ENCODE peak calls at places on chromosome 2, in seven cellular contexts. One of them, this sample, is unnamed.

GRCh38 chr2:201180010-201180409 is 2.9 kb upstream of the CASP10 start:
- DNase-seq in Kasumi-1: no peak
- DNase-seq in GOT3: no peak
- DNase-seq in stimulated activated CD8-positive, alpha-beta memory T cell treated with anti-CD3 and anti-CD28 coated beads, Interleukin-2, amount 100 ng/mL, for 48 hours: no peak
- DNase-seq in EH: no peak
- DNase-seq in NCI-H2081: no peak
- DNase-seq in DMS79: no peak
- DNase-seq in this sample: no peak

GRCh38 chr2:100887713-100888112 is 67.8 kb downstream of the NPAS2 start:
- DNase-seq in NCI-H2081: no peak
- DNase-seq in Kasumi-1: no peak
- DNase-seq in EH: no peak
- DNase-seq in DMS79: no peak
- DNase-seq in stimulated activated CD8-positive, alpha-beta memory T cell treated with anti-CD3 and anti-CD28 coated beads, Interleukin-2, amount 100 ng/mL, for 48 hours: no peak
- DNase-seq in GOT3: no peak
- DNase-seq in this sample: no peak

GRCh38 chr2:58046585-58047372 is at the start of gene VRK2:
- DNase-seq in DMS79: peak
- DNase-seq in GOT3: peak
- DNase-seq in Kasumi-1: peak
- DNase-seq in stimulated activated CD8-positive, alpha-beta memory T cell treated with anti-CD3 and anti-CD28 coated beads, Interleukin-2, amount 100 ng/mL, for 48 hours: peak
- DNase-seq in NCI-H2081: peak
- DNase-seq in EH: peak
- DNase-seq in this sample: peak

GRCh38 chr2:151691621-151692020 is 42.7 kb downstream of the NEB start:
- DNase-seq in EH: no peak
- DNase-seq in NCI-H2081: no peak
- DNase-seq in stimulated activated CD8-positive, alpha-beta memory T cell treated with anti-CD3 and anti-CD28 coated beads, Interleukin-2, amount 100 ng/mL, for 48 hours: no peak
- DNase-seq in Kasumi-1: no peak
- DNase-seq in GOT3: no peak
- DNase-seq in DMS79: no peak
- DNase-seq in this sample: no peak

GRCh38 chr2:16656087-16656486 is 9.5 kb downstream of the CYRIA start:
- DNase-seq in Kasumi-1: no peak
- DNase-seq in GOT3: no peak
- DNase-seq in NCI-H2081: no peak
- DNase-seq in DMS79: no peak
- DNase-seq in stimulated activated CD8-positive, alpha-beta memory T cell treated with anti-CD3 and anti-CD28 coated beads, Interleukin-2, amount 100 ng/mL, for 48 hours: no peak
- DNase-seq in EH: no peak
- DNase-seq in this sample: no peak

GRCh38 chr2:117933884-117934354 is 80.0 kb downstream of the CCDC93 start:
- DNase-seq in Kasumi-1: no peak
- DNase-seq in EH: no peak
- DNase-seq in DMS79: no peak
- DNase-seq in stimulated activated CD8-positive, alpha-beta memory T cell treated with anti-CD3 and anti-CD28 coated beads, Interleukin-2, amount 100 ng/mL, for 48 hours: no peak
- DNase-seq in GOT3: no peak
- DNase-seq in NCI-H2081: no peak
- DNase-seq in this sample: no peak

GRCh38 chr2:241597561-241597960 is 39.0 kb downstream of the BOK start:
- DNase-seq in GOT3: no peak
- DNase-seq in NCI-H2081: no peak
- DNase-seq in EH: no peak
- DNase-seq in DMS79: no peak
- DNase-seq in stimulated activated CD8-positive, alpha-beta memory T cell treated with anti-CD3 and anti-CD28 coated beads, Interleukin-2, amount 100 ng/mL, for 48 hours: no peak
- DNase-seq in Kasumi-1: no peak
- DNase-seq in this sample: no peak

GRCh38 chr2:99079226-99079625 is 62.3 kb upstream of the C2orf15 start:
- DNase-seq in Kasumi-1: no peak
- DNase-seq in DMS79: peak
- DNase-seq in NCI-H2081: no peak
- DNase-seq in EH: peak
- DNase-seq in stimulated activated CD8-positive, alpha-beta memory T cell treated with anti-CD3 and anti-CD28 coated beads, Interleukin-2, amount 100 ng/mL, for 48 hours: no peak
- DNase-seq in GOT3: no peak
- DNase-seq in this sample: no peak

GRCh38 chr2:145007673-145008263 is 487.8 kb upstream of the ZEB2 start:
- DNase-seq in stimulated activated CD8-positive, alpha-beta memory T cell treated with anti-CD3 and anti-CD28 coated beads, Interleukin-2, amount 100 ng/mL, for 48 hours: no peak
- DNase-seq in Kasumi-1: no peak
- DNase-seq in EH: no peak
- DNase-seq in NCI-H2081: no peak
- DNase-seq in DMS79: no peak
- DNase-seq in GOT3: no peak
- DNase-seq in this sample: no peak

GRCh38 chr2:128309341-128310093 is 9.2 kb downstream of the HS6ST1 start:
- DNase-seq in DMS79: peak
- DNase-seq in GOT3: no peak
- DNase-seq in Kasumi-1: no peak
- DNase-seq in EH: no peak
- DNase-seq in NCI-H2081: peak
- DNase-seq in stimulated activated CD8-positive, alpha-beta memory T cell treated with anti-CD3 and anti-CD28 coated beads, Interleukin-2, amount 100 ng/mL, for 48 hours: no peak
- DNase-seq in this sample: peak

GRCh38 chr2:119794237-119794636 is 34.5 kb downstream of the PTPN4 start:
- DNase-seq in Kasumi-1: no peak
- DNase-seq in stimulated activated CD8-positive, alpha-beta memory T cell treated with anti-CD3 and anti-CD28 coated beads, Interleukin-2, amount 100 ng/mL, for 48 hours: no peak
- DNase-seq in DMS79: no peak
- DNase-seq in GOT3: no peak
- DNase-seq in EH: no peak
- DNase-seq in NCI-H2081: no peak
- DNase-seq in this sample: no peak